ENCODE peak calls at places on chromosomes 2 and 18, in eight cellular contexts. One of them, this sample, is unnamed.

GRCh38 chr2:37870829-37871228 is 54.3 kb upstream of the RMDN2 start:
- DNase-seq in IMR-90: peak; percentile 42
- DNase-seq in ovary: no peak
- DNase-seq in fibroblast of lung: peak; percentile 68
- DNase-seq in hepatocyte: peak; percentile 47
- DNase-seq in psoas muscle: no peak
- DNase-seq in cardiac muscle cell: no peak
- DNase-seq in endothelial cell of umbilical vein: peak; percentile 69
- DNase-seq in this sample: no peak

GRCh38 chr18:58544616-58545337 is 84.1 kb downstream of the ALPK2 start:
- DNase-seq in psoas muscle: no peak
- DNase-seq in endothelial cell of umbilical vein: no peak
- DNase-seq in IMR-90: no peak
- DNase-seq in hepatocyte: no peak
- DNase-seq in ovary: no peak
- DNase-seq in fibroblast of lung: peak; percentile 82
- DNase-seq in cardiac muscle cell: no peak
- DNase-seq in this sample: no peak

GRCh38 chr2:205086689-205087088 is 541.4 kb downstream of the PARD3B start:
- DNase-seq in hepatocyte: no peak
- DNase-seq in cardiac muscle cell: no peak
- DNase-seq in psoas muscle: no peak
- DNase-seq in fibroblast of lung: peak; percentile 17
- DNase-seq in IMR-90: peak; percentile 38
- DNase-seq in ovary: no peak
- DNase-seq in endothelial cell of umbilical vein: no peak
- DNase-seq in this sample: no peak

GRCh38 chr2:156366747-156367146 is 34.2 kb upstream of the NR4A2 start:
- DNase-seq in ovary: no peak
- DNase-seq in hepatocyte: no peak
- DNase-seq in endothelial cell of umbilical vein: no peak
- DNase-seq in cardiac muscle cell: no peak
- DNase-seq in psoas muscle: no peak
- DNase-seq in IMR-90: no peak
- DNase-seq in fibroblast of lung: no peak
- DNase-seq in this sample: no peak

GRCh38 chr2:190679813-190680591 is 31.1 kb downstream of the NAB1 start:
- DNase-seq in psoas muscle: peak; percentile 68
- DNase-seq in IMR-90: peak; percentile 21
- DNase-seq in cardiac muscle cell: peak; percentile 61
- DNase-seq in endothelial cell of umbilical vein: no peak
- DNase-seq in fibroblast of lung: no peak
- DNase-seq in hepatocyte: peak; percentile 41
- DNase-seq in ovary: peak; percentile 18
- DNase-seq in this sample: peak; percentile 70

GRCh38 chr18:44852216-44852615 is 171.5 kb downstream of the SETBP1 start:
- DNase-seq in IMR-90: no peak
- DNase-seq in psoas muscle: no peak
- DNase-seq in cardiac muscle cell: no peak
- DNase-seq in fibroblast of lung: no peak
- DNase-seq in endothelial cell of umbilical vein: no peak
- DNase-seq in ovary: no peak
- DNase-seq in hepatocyte: no peak
- DNase-seq in this sample: no peak

GRCh38 chr2:57408587-57408986 is 638.0 kb upstream of the VRK2 start:
- DNase-seq in fibroblast of lung: no peak
- DNase-seq in IMR-90: no peak
- DNase-seq in cardiac muscle cell: no peak
- DNase-seq in psoas muscle: no peak
- DNase-seq in ovary: no peak
- DNase-seq in endothelial cell of umbilical vein: no peak
- DNase-seq in hepatocyte: no peak
- DNase-seq in this sample: no peak

GRCh38 chr2:171432969-171433762 is 624 bp downstream of the METTL8 start:
- DNase-seq in ovary: peak; percentile 22
- DNase-seq in fibroblast of lung: peak; percentile 22
- DNase-seq in cardiac muscle cell: peak; percentile 34
- DNase-seq in psoas muscle: no peak
- DNase-seq in endothelial cell of umbilical vein: no peak
- DNase-seq in hepatocyte: peak; percentile 65
- DNase-seq in IMR-90: peak; percentile 18
- DNase-seq in this sample: no peak

GRCh38 chr18:58580623-58581022 is 48.3 kb downstream of the ALPK2 start:
- DNase-seq in ovary: no peak
- DNase-seq in hepatocyte: no peak
- DNase-seq in fibroblast of lung: peak; percentile 82
- DNase-seq in cardiac muscle cell: peak; percentile 57
- DNase-seq in IMR-90: peak; percentile 60
- DNase-seq in endothelial cell of umbilical vein: no peak
- DNase-seq in psoas muscle: no peak
- DNase-seq in this sample: no peak

GRCh38 chr2:27907547-27907946 is 17.0 kb downstream of the BABAM2 start:
- DNase-seq in cardiac muscle cell: no peak
- DNase-seq in psoas muscle: no peak
- DNase-seq in IMR-90: peak; percentile 23
- DNase-seq in fibroblast of lung: no peak
- DNase-seq in hepatocyte: no peak
- DNase-seq in ovary: no peak
- DNase-seq in endothelial cell of umbilical vein: no peak
- DNase-seq in this sample: no peak

GRCh38 chr2:172972005-172972619 is 103.5 kb upstream of the MAP3K20 start:
- DNase-seq in hepatocyte: peak; percentile 55
- DNase-seq in psoas muscle: peak; percentile 63
- DNase-seq in cardiac muscle cell: peak; percentile 64
- DNase-seq in fibroblast of lung: peak; percentile 20
- DNase-seq in ovary: peak; percentile 28
- DNase-seq in IMR-90: peak; percentile 48
- DNase-seq in endothelial cell of umbilical vein: peak; percentile 54
- DNase-seq in this sample: no peak

GRCh38 chr2:53787255-53787910 is 539 bp downstream of the ERLEC1 start:
- DNase-seq in hepatocyte: peak; percentile 26
- DNase-seq in psoas muscle: no peak
- DNase-seq in endothelial cell of umbilical vein: peak; percentile 63
- DNase-seq in fibroblast of lung: peak; percentile 55
- DNase-seq in IMR-90: peak; percentile 48
- DNase-seq in cardiac muscle cell: peak; percentile 13
- DNase-seq in ovary: no peak
- DNase-seq in this sample: no peak

GRCh38 chr2:43180901-43181300 is 45.5 kb downstream of the ZFP36L2 start:
- DNase-seq in ovary: no peak
- DNase-seq in psoas muscle: no peak
- DNase-seq in endothelial cell of umbilical vein: no peak
- DNase-seq in hepatocyte: no peak
- DNase-seq in fibroblast of lung: no peak
- DNase-seq in IMR-90: no peak
- DNase-seq in cardiac muscle cell: no peak
- DNase-seq in this sample: no peak

GRCh38 chr2:8754056-8754790 is 72.4 kb downstream of the ID2 start:
- DNase-seq in ovary: no peak
- DNase-seq in endothelial cell of umbilical vein: no peak
- DNase-seq in IMR-90: peak; percentile 17
- DNase-seq in cardiac muscle cell: no peak
- DNase-seq in psoas muscle: no peak
- DNase-seq in hepatocyte: no peak
- DNase-seq in fibroblast of lung: peak; percentile 71
- DNase-seq in this sample: no peak

GRCh38 chr18:74513883-74514205 is 17.7 kb downstream of the CNDP2 start:
- DNase-seq in cardiac muscle cell: no peak
- DNase-seq in hepatocyte: no peak
- DNase-seq in psoas muscle: no peak
- DNase-seq in ovary: no peak
- DNase-seq in endothelial cell of umbilical vein: no peak
- DNase-seq in IMR-90: no peak
- DNase-seq in fibroblast of lung: no peak
- DNase-seq in this sample: no peak

GRCh38 chr18:58540381-58540943 is 88.4 kb downstream of the ALPK2 start:
- DNase-seq in hepatocyte: no peak
- DNase-seq in endothelial cell of umbilical vein: no peak
- DNase-seq in fibroblast of lung: no peak
- DNase-seq in IMR-90: no peak
- DNase-seq in cardiac muscle cell: no peak
- DNase-seq in ovary: no peak
- DNase-seq in psoas muscle: no peak
- DNase-seq in this sample: no peak

GRCh38 chr2:174344716-174345472 is 10.1 kb downstream of the SP9 start:
- DNase-seq in cardiac muscle cell: no peak
- DNase-seq in IMR-90: peak; percentile 63
- DNase-seq in fibroblast of lung: peak; percentile 52
- DNase-seq in hepatocyte: peak; percentile 14
- DNase-seq in endothelial cell of umbilical vein: peak; percentile 57
- DNase-seq in ovary: no peak
- DNase-seq in psoas muscle: no peak
- DNase-seq in this sample: no peak

GRCh38 chr2:12555012-12555645 is 161.6 kb upstream of the TRIB2 start:
- DNase-seq in hepatocyte: peak; percentile 16
- DNase-seq in ovary: no peak
- DNase-seq in psoas muscle: no peak
- DNase-seq in endothelial cell of umbilical vein: peak; percentile 85
- DNase-seq in fibroblast of lung: peak; percentile 83
- DNase-seq in IMR-90: peak; percentile 80
- DNase-seq in cardiac muscle cell: no peak
- DNase-seq in this sample: no peak

GRCh38 chr2:60002158-60002867 is 551.1 kb downstream of the BCL11A start:
- DNase-seq in fibroblast of lung: no peak
- DNase-seq in psoas muscle: no peak
- DNase-seq in hepatocyte: no peak
- DNase-seq in ovary: no peak
- DNase-seq in IMR-90: no peak
- DNase-seq in cardiac muscle cell: peak; percentile 11
- DNase-seq in endothelial cell of umbilical vein: no peak
- DNase-seq in this sample: no peak

GRCh38 chr2:60003076-60003475 is 550.4 kb downstream of the BCL11A start:
- DNase-seq in hepatocyte: no peak
- DNase-seq in psoas muscle: no peak
- DNase-seq in endothelial cell of umbilical vein: no peak
- DNase-seq in IMR-90: no peak
- DNase-seq in ovary: no peak
- DNase-seq in fibroblast of lung: no peak
- DNase-seq in cardiac muscle cell: no peak
- DNase-seq in this sample: no peak

DNA sequence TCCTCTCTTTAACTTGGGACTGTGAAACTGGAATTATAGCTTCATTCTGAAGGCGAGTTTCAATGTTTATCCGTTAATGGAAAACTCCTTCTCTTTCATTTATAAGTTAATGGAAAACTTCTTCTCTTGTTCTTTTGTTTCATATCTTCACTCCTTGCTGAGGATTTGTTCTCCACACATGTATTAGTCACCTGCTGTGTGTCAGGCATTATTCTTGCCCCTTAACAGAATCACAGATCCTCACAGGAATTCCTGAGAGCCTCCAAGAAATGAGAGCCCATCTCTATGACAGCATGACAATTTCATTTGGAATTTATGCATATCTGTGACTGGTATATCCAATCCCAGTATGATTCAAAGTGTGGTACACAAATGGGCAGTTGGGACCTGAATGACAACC is 545.8 kb downstream of the BCL11A start:
- DNase-seq in ovary: no peak
- DNase-seq in psoas muscle: no peak
- DNase-seq in hepatocyte: no peak
- DNase-seq in endothelial cell of umbilical vein: no peak
- DNase-seq in fibroblast of lung: no peak
- DNase-seq in IMR-90: no peak
- DNase-seq in cardiac muscle cell: no peak
- DNase-seq in this sample: no peak
- H3K4me3 ChIP-seq in ovary: no peak overlapping the region
- H3K4me3 ChIP-seq in psoas muscle: no peak overlapping the region
- H3K4me3 ChIP-seq in hepatocyte: no peak overlapping the region
- H3K4me3 ChIP-seq in endothelial cell of umbilical vein: no peak overlapping the region
- H3K4me3 ChIP-seq in fibroblast of lung: no peak overlapping the region
- H3K4me3 ChIP-seq in IMR-90: no peak overlapping the region
- H3K4me3 ChIP-seq in cardiac muscle cell: no peak overlapping the region
- H3K4me3 ChIP-seq in this sample: peak overlapping the region; percentile 11

DNA sequence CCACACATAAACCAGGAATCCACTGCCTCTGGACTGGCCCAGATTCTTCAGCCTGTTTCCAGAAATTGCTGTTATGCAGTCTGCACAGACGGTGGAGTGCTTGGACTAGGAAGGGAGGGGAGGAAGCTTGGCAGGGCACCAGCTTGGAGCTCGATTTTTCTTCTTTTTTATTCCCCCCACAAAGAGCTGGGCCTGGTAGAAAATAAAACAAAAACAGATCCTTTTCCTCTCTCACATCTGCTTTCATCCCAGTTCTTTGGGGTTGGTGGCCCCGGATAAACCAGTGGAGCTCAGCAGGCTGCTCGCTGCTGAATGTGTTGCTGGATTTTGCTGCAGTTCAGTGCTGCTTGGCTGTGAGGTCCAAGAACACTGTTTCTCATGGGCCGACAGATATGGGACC is 16.0 kb downstream of the LRRTM1 start:
- DNase-seq in psoas muscle: no peak
- DNase-seq in cardiac muscle cell: peak; percentile 47
- DNase-seq in fibroblast of lung: no peak
- DNase-seq in hepatocyte: peak; percentile 65
- DNase-seq in ovary: no peak
- DNase-seq in IMR-90: no peak
- DNase-seq in endothelial cell of umbilical vein: no peak
- DNase-seq in this sample: no peak
- TF ChIP-seq CTCF in psoas muscle: no peak
- TF ChIP-seq CTCF in cardiac muscle cell: no peak
- TF ChIP-seq CTCF in fibroblast of lung: peak; percentile 29
- TF ChIP-seq CTCF in hepatocyte: peak; percentile 60
- TF ChIP-seq CTCF in ovary: no peak
- TF ChIP-seq CTCF in IMR-90: peak; percentile 29
- TF ChIP-seq CTCF in endothelial cell of umbilical vein: no peak
- TF ChIP-seq CTCF in this sample: peak; percentile 39

GRCh38 chr18:78975282-78975681 is 4.3 kb upstream of the SALL3 start:
- DNase-seq in endothelial cell of umbilical vein: no peak
- DNase-seq in hepatocyte: no peak
- DNase-seq in ovary: no peak
- DNase-seq in psoas muscle: no peak
- DNase-seq in cardiac muscle cell: no peak
- DNase-seq in fibroblast of lung: no peak
- DNase-seq in IMR-90: no peak
- DNase-seq in this sample: no peak
- H3K9me3 ChIP-seq in endothelial cell of umbilical vein: no peaks in the 10 kb centered on the region
- H3K9me3 ChIP-seq in hepatocyte: no peaks in the 10 kb centered on the region
- H3K9me3 ChIP-seq in ovary: no peaks in the 10 kb centered on the region
- H3K9me3 ChIP-seq in psoas muscle: no peaks in the 10 kb centered on the region
- H3K9me3 ChIP-seq in cardiac muscle cell: no peaks in the 10 kb centered on the region
- H3K9me3 ChIP-seq in fibroblast of lung: no peaks in the 10 kb centered on the region
- H3K9me3 ChIP-seq in IMR-90: no peaks in the 10 kb centered on the region
- H3K9me3 ChIP-seq in this sample: no peaks in the 10 kb centered on the region

DNA sequence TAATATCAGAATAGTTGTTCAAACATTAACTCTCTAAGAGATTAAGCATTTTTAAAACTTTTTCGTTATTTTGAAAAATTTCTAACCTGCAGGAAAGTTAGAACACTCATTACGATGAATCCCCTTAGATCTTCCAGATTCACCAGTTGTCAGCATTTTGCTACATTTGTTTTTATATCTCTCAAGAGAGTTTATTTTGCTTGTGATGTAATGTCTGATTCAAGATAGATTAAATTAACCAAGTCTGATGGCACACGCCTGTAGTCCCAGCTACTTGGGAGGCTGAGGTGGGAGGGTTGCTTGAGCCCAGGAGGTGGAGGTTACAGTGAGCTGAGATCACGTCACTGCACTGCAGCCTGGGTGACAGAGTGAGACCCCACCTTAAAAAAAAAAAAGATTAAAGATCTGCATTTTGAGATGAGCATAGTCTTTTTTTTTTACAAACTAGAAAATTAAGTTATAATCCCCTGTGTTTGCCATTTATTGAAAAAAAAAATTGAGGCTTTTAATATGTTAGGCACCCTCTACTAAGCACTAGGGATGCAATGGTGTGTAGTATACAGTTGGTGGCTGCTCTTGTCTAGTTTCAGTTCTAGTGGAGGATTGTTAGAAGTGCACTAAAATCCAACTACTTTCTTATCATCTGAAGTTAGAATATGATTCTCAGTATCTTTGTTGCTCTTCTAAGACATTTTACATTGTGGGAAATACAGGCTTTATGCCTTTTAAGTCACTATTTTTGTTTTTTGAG is 20.9 kb downstream of the RAB10 start:
- DNase-seq in endothelial cell of umbilical vein: no peak
- DNase-seq in ovary: no peak
- DNase-seq in IMR-90: peak; percentile 60
- DNase-seq in fibroblast of lung: peak; percentile 48
- DNase-seq in cardiac muscle cell: no peak
- DNase-seq in hepatocyte: no peak
- DNase-seq in psoas muscle: no peak
- DNase-seq in this sample: no peak
- H3K4me3 ChIP-seq in endothelial cell of umbilical vein: no peak overlapping the region
- H3K4me3 ChIP-seq in ovary: no peak overlapping the region
- H3K4me3 ChIP-seq in IMR-90: no peak overlapping the region
- H3K4me3 ChIP-seq in fibroblast of lung: no peak overlapping the region
- H3K4me3 ChIP-seq in cardiac muscle cell: no peak overlapping the region
- H3K4me3 ChIP-seq in hepatocyte: no peak overlapping the region
- H3K4me3 ChIP-seq in psoas muscle: no peak overlapping the region
- H3K4me3 ChIP-seq in this sample: no peak overlapping the region

This sample was measured in kidney.